ENCODE peak calls at places on chromosomes 2 and 18, in five cellular contexts. A is prostate gland; J is stimulated activated CD4-positive, alpha-beta T cell treated with anti-CD3 and anti-CD28 coated beads, Interleukin-12 subunit alpha, Interleukin-12 subunit beta, amount 100 ng/mL, for 24 hours; R is AG08396; D is fibroblast of lung. T is an unnamed sample.
A peak's percentile ranks its signal among the peaks of the same experiment; 100 is the strongest.

GRCh38 chr2:51120754-51121280 is 88.9 kb upstream of the NRXN1 start:
- DNase-seq in R (no peak), A (no peak), D (peak; percentile 61), J (no peak), T (no peak)

GRCh38 chr2:156476021-156476420 is 39.8 kb downstream of the GPD2 start:
- DNase-seq in D (no peak), A (no peak), J (no peak), R (no peak), T (no peak)

GRCh38 chr2:176552456-176553135 is 283.4 kb downstream of the MTX2 start:
- DNase-seq in R (peak; percentile 44), J (no peak), A (no peak), D (peak; percentile 87), T (no peak)

GRCh38 chr18:9631814-9632496 is 17.6 kb upstream of the PPP4R1 start:
- DNase-seq in R (peak; percentile 60), A (no peak), J (no peak), D (peak; percentile 95), T (peak; percentile 73)

GRCh38 chr18:6561893-6562292 is 147.2 kb upstream of the L3MBTL4 start:
- DNase-seq in D (no peak), R (no peak), A (no peak), J (no peak), T (no peak)

GRCh38 chr2:236215761-236216333 is 47.7 kb upstream of the GBX2 start:
- DNase-seq in A (no peak), D (no peak), R (no peak), J (no peak), T (no peak)

GRCh38 chr2:12321017-12321641 is 395.6 kb upstream of the TRIB2 start:
- DNase-seq in J (no peak), R (peak; percentile 79), D (peak; percentile 99), A (no peak), T (peak; percentile 63)

GRCh38 chr18:63284861-63285260 is 34.7 kb downstream of the BCL2 start:
- DNase-seq in J (no peak), A (no peak), R (no peak), D (no peak), T (no peak)

GRCh38 chr2:142112648-142113278 is 18.1 kb downstream of the LRP1B start:
- DNase-seq in A (no peak), R (no peak), D (peak; percentile 96), J (no peak), T (peak; percentile 5)

GRCh38 chr18:50298443-50299284 is 11.2 kb upstream of the CXXC1 start:
- DNase-seq in R (no peak), J (no peak), A (no peak), D (no peak), T (no peak)

GRCh38 chr2:196660264-196660663 is 20.7 kb downstream of the CCDC150 start:
- DNase-seq in R (no peak), J (no peak), A (no peak), D (peak; percentile 40), T (no peak)

GRCh38 chr2:216633616-216634316 is 546 bp downstream of the IGFBP2 start:
- DNase-seq in J (no peak), A (no peak), D (peak; percentile 36), R (peak; percentile 50), T (no peak)

GRCh38 chr2:55986001-55986400 is 62.4 kb upstream of the EFEMP1 start:
- DNase-seq in R (no peak), A (no peak), J (no peak), D (no peak), T (no peak)

GRCh38 chr2:205511666-205512065 is 170.6 kb upstream of the NRP2 start:
- DNase-seq in D (peak; percentile 22), J (no peak), A (no peak), R (no peak), T (no peak)

GRCh38 chr2:24792874-24793751 is at the start of the genes CENPO and PTRHD1:
- DNase-seq in D (peak; percentile 95), A (peak; percentile 96), J (peak; percentile 93), R (peak; percentile 96), T (peak; percentile 96)

GRCh38 chr2:120683081-120683480 is 52.6 kb upstream of the GLI2 start:
- DNase-seq in R (no peak), D (no peak), J (no peak), A (no peak), T (no peak)

GRCh38 chr18:63058521-63058920 is 261.0 kb downstream of the BCL2 start:
- DNase-seq in D (no peak), R (no peak), J (no peak), A (no peak), T (no peak)

GRCh38 chr18:58788971-58789797 is 75.5 kb upstream of the ZNF532 start:
- DNase-seq in A (peak; percentile 83), R (no peak), D (peak; percentile 81), J (no peak), T (no peak)

GRCh38 chr2:110741491-110741980 is 9.2 kb downstream of the ACOXL start:
- DNase-seq in J (no peak), D (peak; percentile 71), R (no peak), A (no peak), T (peak; percentile 47)

GRCh38 chr2:95700554-95700953 is 108.8 kb downstream of the TRIM43 start:
- DNase-seq in J (no peak), R (no peak), D (no peak), A (no peak), T (no peak)

GRCh38 chr2:219451626-219452360 is 17.1 kb downstream of the SPEG start:
- DNase-seq in J (no peak), A (no peak), D (peak; percentile 69), R (no peak), T (no peak)

GRCh38 chr2:290090-290722 is 2.3 kb upstream of the ALKAL2 start:
- DNase-seq in R (peak; percentile 85), A (peak; percentile 69), D (peak; percentile 73), J (peak; percentile 41), T (peak; percentile 52)

GRCh38 chr2:215784371-215784783 is 229.0 kb downstream of the MREG start:
- DNase-seq in D (peak; percentile 76), R (peak; percentile 32), A (no peak), J (no peak), T (no peak)

T was measured in RWPE1.